ENCODE peak calls at places on chromosome X, in four cellular contexts. One of them, this sample, is unnamed.

GRCh38 chrX:68402094-68402493 is 31.2 kb downstream of the OPHN1 start:
- DNase-seq in K562: no peak
- DNase-seq in GM12891: no peak
- DNase-seq in GM12878: no peak
- DNase-seq in this sample: no peak

GRCh38 chrX:85851418-85851817 is 195.9 kb downstream of the CHM start:
- DNase-seq in K562: no peak
- DNase-seq in GM12878: no peak
- DNase-seq in GM12891: no peak
- DNase-seq in this sample: peak; percentile 25

GRCh38 chrX:71637253-71637618 is 18.9 kb upstream of the CXCR3 start:
- DNase-seq in K562: no peak
- DNase-seq in GM12878: no peak
- DNase-seq in GM12891: no peak
- DNase-seq in this sample: no peak

GRCh38 chrX:39819921-39820849 is 277.6 kb downstream of the BCOR start:
- DNase-seq in GM12878: no peak
- DNase-seq in K562: no peak
- DNase-seq in GM12891: no peak
- DNase-seq in this sample: no peak

GRCh38 chrX:70013483-70014222 is 36.1 kb downstream of the AWAT2 start:
- DNase-seq in K562: no peak
- DNase-seq in GM12891: no peak
- DNase-seq in GM12878: no peak
- DNase-seq in this sample: no peak

GRCh38 chrX:105526431-105526830 is 295.9 kb upstream of the NRK start:
- DNase-seq in GM12891: no peak
- DNase-seq in K562: no peak
- DNase-seq in GM12878: no peak
- DNase-seq in this sample: no peak

GRCh38 chrX:49761481-49761880 is 65.7 kb upstream of the PAGE1 start:
- DNase-seq in K562: peak; percentile 24
- DNase-seq in GM12891: no peak
- DNase-seq in GM12878: no peak
- DNase-seq in this sample: no peak

GRCh38 chrX:7090506-7091095 is 56.9 kb upstream of the STS start:
- DNase-seq in GM12878: no peak
- DNase-seq in GM12891: no peak
- DNase-seq in K562: no peak
- DNase-seq in this sample: no peak

GRCh38 chrX:7233632-7234406 is 85.9 kb upstream of the PUDP start:
- DNase-seq in GM12891: no peak
- DNase-seq in K562: no peak
- DNase-seq in GM12878: no peak
- DNase-seq in this sample: no peak

GRCh38 chrX:45743081-45743533 is 542.4 kb upstream of the DIPK2B start:
- DNase-seq in K562: no peak
- DNase-seq in GM12878: no peak
- DNase-seq in GM12891: no peak
- DNase-seq in this sample: peak; percentile 22
- TF ChIP-seq SPI1 in K562: no peak
- TF ChIP-seq SPI1 in GM12878: no peak
- TF ChIP-seq SPI1 in GM12891: no peak
- TF ChIP-seq SPI1 in this sample: no peak

DNA sequence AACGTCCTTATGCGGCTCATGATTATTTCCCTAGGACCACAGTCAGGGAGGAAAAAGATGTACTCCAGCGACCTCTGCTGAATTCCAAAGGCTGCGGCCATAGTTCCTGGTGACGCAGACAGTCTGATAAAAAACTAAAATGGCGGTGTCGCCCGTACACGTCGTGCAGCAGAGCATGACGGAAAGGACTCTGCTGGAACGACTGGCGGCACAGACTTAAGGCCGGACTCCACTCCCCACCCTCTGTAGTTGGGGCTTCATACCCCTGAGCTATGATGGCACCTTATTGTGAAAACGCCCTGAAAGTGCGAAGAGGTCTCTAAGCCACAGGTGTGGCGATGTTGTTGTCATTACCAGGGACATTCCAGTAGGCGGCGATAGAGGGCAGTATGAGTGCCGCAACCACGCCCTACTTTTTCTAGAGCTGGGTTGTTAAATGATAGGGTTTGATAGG is 90.0 kb upstream of the EDA2R start:
- DNase-seq in GM12891: no peak
- DNase-seq in GM12878: no peak
- DNase-seq in K562: peak; percentile 55
- DNase-seq in this sample: peak; percentile 60
- TF ChIP-seq SPI1 in GM12891: no peak
- TF ChIP-seq SPI1 in GM12878: no peak
- TF ChIP-seq SPI1 in K562: no peak
- TF ChIP-seq SPI1 in this sample: no peak

DNA sequence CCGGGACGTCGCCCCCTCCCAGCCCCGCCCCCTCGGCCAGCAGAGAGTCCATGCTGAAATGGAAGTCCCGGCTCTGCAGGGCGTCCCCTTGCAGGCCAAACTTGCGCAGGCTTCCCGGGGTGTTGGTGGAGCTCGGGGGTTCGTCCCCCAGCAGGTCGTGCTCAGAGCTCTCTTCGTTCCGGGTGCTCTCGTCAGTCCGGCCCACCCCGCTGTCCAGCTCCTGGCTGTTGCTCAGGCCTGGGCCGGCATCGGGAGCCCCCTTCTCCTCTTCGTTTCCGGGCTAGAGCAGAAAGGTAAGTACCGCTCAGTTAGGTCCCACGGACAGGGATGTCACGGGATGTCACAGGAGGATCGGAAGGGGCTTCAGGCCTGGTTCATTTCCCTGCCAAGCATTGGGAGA is 10.2 kb downstream of the SSR4 start:
- DNase-seq in K562: no peak
- DNase-seq in GM12878: no peak
- DNase-seq in GM12891: no peak
- DNase-seq in this sample: no peak
- TF ChIP-seq SPI1 in K562: no peak
- TF ChIP-seq SPI1 in GM12878: no peak
- TF ChIP-seq SPI1 in GM12891: no peak
- TF ChIP-seq SPI1 in this sample: no peak

DNA sequence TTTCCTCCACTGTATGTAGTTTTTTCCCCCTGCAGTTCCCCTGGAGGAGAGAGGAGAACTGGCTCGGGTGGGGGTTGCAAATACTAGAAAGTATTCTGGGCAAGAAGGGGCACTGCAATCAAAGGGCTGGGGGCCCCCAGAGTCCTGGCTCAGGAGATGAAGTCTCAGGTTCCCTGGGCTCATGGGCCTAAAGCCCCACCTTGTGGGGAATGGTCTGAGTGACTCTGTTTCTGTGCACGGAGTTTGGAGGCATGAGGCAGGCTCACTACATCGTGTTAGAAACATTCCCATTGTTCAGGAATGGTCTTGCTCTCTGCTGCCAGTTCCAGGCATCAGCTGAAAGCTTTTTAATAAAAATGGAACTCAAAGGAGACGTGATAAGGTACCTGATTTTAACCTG is 122.5 kb downstream of the TMEM164 start:
- DNase-seq in GM12891: no peak
- DNase-seq in K562: no peak
- DNase-seq in GM12878: no peak
- DNase-seq in this sample: no peak
- TF ChIP-seq SPI1 in GM12891: no peak
- TF ChIP-seq SPI1 in K562: no peak
- TF ChIP-seq SPI1 in GM12878: no peak
- TF ChIP-seq SPI1 in this sample: no peak

DNA sequence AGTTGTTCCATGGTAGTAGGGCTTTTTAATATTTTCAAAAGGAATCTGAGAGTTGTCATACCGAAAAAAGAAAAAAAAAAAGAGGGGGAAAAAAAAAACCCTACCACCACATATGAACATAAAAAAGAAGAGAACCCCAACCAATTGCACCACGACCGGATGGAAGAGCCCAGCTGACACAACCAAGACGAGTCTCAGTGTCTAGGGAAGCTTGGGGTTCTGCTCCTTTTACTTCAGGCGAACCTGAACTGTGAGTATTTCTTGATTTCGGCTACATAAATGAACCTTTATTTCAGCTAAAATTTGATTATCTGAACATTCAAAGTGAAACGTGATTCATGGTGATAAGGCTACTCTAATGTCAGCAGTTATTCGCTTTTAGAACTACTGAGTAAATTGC is at the start of gene GPR34:
- DNase-seq in GM12878: no peak
- DNase-seq in GM12891: no peak
- DNase-seq in K562: no peak
- DNase-seq in this sample: no peak
- TF ChIP-seq SPI1 in GM12878: no peak
- TF ChIP-seq SPI1 in GM12891: no peak
- TF ChIP-seq SPI1 in K562: no peak
- TF ChIP-seq SPI1 in this sample: no peak

GRCh38 chrX:63809158-63809557 is 24.1 kb upstream of the ARHGEF9 start:
- DNase-seq in GM12878: no peak
- DNase-seq in GM12891: no peak
- DNase-seq in K562: no peak
- DNase-seq in this sample: no peak
- TF ChIP-seq SPI1 in GM12878: no peak
- TF ChIP-seq SPI1 in GM12891: no peak
- TF ChIP-seq SPI1 in K562: no peak
- TF ChIP-seq SPI1 in this sample: no peak

DNA sequence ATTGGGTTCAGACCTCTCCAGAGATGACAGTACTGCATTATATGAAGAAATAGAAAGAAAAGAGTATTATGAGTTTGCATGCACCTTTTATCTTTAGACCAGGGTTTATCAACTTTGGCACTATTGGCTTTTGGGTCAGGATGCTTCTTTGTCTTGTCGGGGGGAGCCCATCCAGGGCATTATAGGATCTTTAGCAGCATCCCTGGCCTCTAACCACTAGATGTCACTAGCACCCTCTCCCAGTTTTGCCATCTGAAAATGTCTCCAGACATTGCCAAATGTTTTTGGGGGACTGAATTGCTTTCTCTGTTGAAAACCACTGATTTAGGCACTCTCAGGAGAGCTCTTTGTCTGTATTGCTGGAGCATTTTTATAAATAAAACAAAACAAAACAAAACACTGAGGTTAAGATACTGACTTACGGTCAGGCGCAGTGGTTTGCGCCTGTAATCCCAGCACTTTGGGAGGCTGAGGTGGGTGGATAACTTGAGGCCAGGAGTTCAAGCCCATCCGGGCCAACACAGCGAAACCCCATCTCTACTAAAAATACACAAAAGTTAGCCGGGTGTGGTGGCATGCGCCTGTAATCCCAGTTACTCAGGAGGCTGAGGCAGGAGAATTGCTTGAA is 23.6 kb downstream of the CA5B start:
- DNase-seq in GM12878: no peak
- DNase-seq in GM12891: no peak
- DNase-seq in K562: peak; percentile 44
- DNase-seq in this sample: no peak
- TF ChIP-seq SPI1 in GM12878: no peak
- TF ChIP-seq SPI1 in GM12891: no peak
- TF ChIP-seq SPI1 in K562: no peak
- TF ChIP-seq SPI1 in this sample: no peak

GRCh38 chrX:118603981-118604380 is 108.4 kb downstream of the DOCK11 start:
- DNase-seq in GM12878: peak; percentile 11
- DNase-seq in K562: peak; percentile 52
- DNase-seq in GM12891: no peak
- DNase-seq in this sample: peak; percentile 66
- TF ChIP-seq SPI1 in GM12878: no peak
- TF ChIP-seq SPI1 in K562: no peak
- TF ChIP-seq SPI1 in GM12891: no peak
- TF ChIP-seq SPI1 in this sample: no peak

GRCh38 chrX:38807873-38808272 is 6.6 kb downstream of the MID1IP1 start:
- DNase-seq in GM12891: no peak
- DNase-seq in GM12878: no peak
- DNase-seq in K562: no peak
- DNase-seq in this sample: no peak
- TF ChIP-seq SPI1 in GM12891: no peak
- TF ChIP-seq SPI1 in GM12878: no peak
- TF ChIP-seq SPI1 in K562: no peak
- TF ChIP-seq SPI1 in this sample: no peak

This sample was measured in HL-60.